ENCODE peak calls at places on chromosomes 12 and 14, in four cellular contexts. C is posterior cingulate gyrus; N is stimulated activated CD4-positive, alpha-beta T cell treated with anti-CD3 and anti-CD28 coated beads, Interleukin-15, amount 100 ng/mL, for 1 hour; T is NCI-H2171 treated with DMSO at 0.1 percent for 48 hours. R is an unnamed sample.

GRCh38 chr12:93048646-93049045 is 119.6 kb upstream of the EEA1 start:
- DNase-seq in T (no peak), N (no peak), C (no peak), R (no peak)

GRCh38 chr12:51323966-51324895 is at the start of gene BIN2:
- DNase-seq in T (no peak), N (peak), C (no peak), R (no peak)

GRCh38 chr14:99775351-99775750 is 17.9 kb upstream of the EML1 start:
- DNase-seq in C (no peak), N (no peak), T (no peak), R (no peak)

GRCh38 chr14:75334191-75335051 is 55.8 kb downstream of the FOS start:
- DNase-seq in T (no peak), N (peak), C (peak), R (no peak)

GRCh38 chr12:46858368-46858767 is 32.6 kb upstream of the SLC38A4 start:
- DNase-seq in C (no peak), N (no peak), T (no peak), R (no peak)

GRCh38 chr14:79661762-79662161 is 549.5 kb downstream of the DIO2 start:
- DNase-seq in T (no peak), N (no peak), C (no peak), R (no peak)

GRCh38 chr14:22982477-22983245 is at the start of gene AJUBA:
- DNase-seq in T (peak), C (peak), N (peak), R (peak)

GRCh38 chr12:79083181-79083580 is 218.6 kb downstream of the SYT1 start:
- DNase-seq in N (no peak), C (no peak), T (peak), R (no peak)

GRCh38 chr14:102508774-102509743 is 517 bp downstream of the ANKRD9 start:
- DNase-seq in C (peak), T (no peak), N (no peak), R (no peak)

GRCh38 chr12:79934309-79935020 is 432 bp downstream of the PPP1R12A start:
- DNase-seq in N (peak), C (peak), T (peak), R (peak)

GRCh38 chr12:19453961-19454360 is 14.7 kb downstream of the AEBP2 start:
- DNase-seq in C (no peak), T (no peak), N (no peak), R (no peak)

GRCh38 chr12:57715786-57716185 is 21.9 kb downstream of the OS9 start:
- DNase-seq in C (no peak), T (no peak), N (no peak), R (no peak)

GRCh38 chr12:130716918-130717306 is 813 bp upstream of the RIMBP2 start:
- DNase-seq in T (no peak), C (no peak), N (no peak), R (no peak)

GRCh38 chr14:93984070-93984469 is 7.7 kb upstream of the ASB2 start:
- DNase-seq in T (no peak), C (no peak), N (no peak), R (no peak)

GRCh38 chr12:4809013-4809448 is 88.8 kb downstream of the GALNT8 start:
- DNase-seq in N (no peak), C (peak), T (no peak), R (peak)

GRCh38 chr14:105412768-105413541 is 6.7 kb upstream of the MTA1 start:
- DNase-seq in T (peak), C (no peak), N (no peak), R (no peak)

GRCh38 chr12:93669452-93669851 is 7.7 kb upstream of the CRADD start:
- DNase-seq in T (no peak), C (no peak), N (no peak), R (no peak)

GRCh38 chr14:88572117-88572516 is 9.3 kb downstream of the ZC3H14 start:
- DNase-seq in T (no peak), C (no peak), N (no peak), R (no peak)